ENCODE peak calls at places on chromosomes 16 and 17, in eight cellular contexts. Z is HCT116, B is prostate gland, K is thyroid gland, Q is upper lobe of left lung, M is stomach, O is IMR-90, I is A549. Y is an unnamed sample.

GRCh38 chr17:37160940-37161339 is 212.2 kb downstream of the AATF start:
- DNase-seq in Z (no peak), B (no peak), K (no peak), Q (no peak), M (no peak), O (peak; percentile 57), I (peak; percentile 37), Y (no peak)

GRCh38 chr16:1300664-1301476 is 8.6 kb upstream of the UBE2I start:
- DNase-seq in Z (no peak), B (peak; percentile 48), K (peak; percentile 71), Q (peak; percentile 96), M (peak; percentile 80), O (peak; percentile 22), I (peak; percentile 63), Y (peak; percentile 77)

GRCh38 chr17:80195671-80196529 is 24.2 kb downstream of the SGSH start:
- DNase-seq in Z (no peak), B (no peak), K (no peak), Q (peak; percentile 76), M (no peak), O (no peak), I (no peak), Y (peak; percentile 27)

GRCh38 chr16:50259334-50260205 is 6.8 kb upstream of the ADCY7 start:
- DNase-seq in Z (no peak), B (no peak), K (peak; percentile 20), Q (peak; percentile 54), M (peak; percentile 26), O (no peak), I (no peak), Y (no peak)

GRCh38 chr17:30939059-30939689 is 17.4 kb downstream of the ADAP2 start:
- DNase-seq in Z (no peak), B (no peak), K (no peak), Q (no peak), M (no peak), O (no peak), I (no peak), Y (no peak)

GRCh38 chr17:14214271-14214670 is 22.4 kb downstream of the CDRT15 start:
- DNase-seq in Z (no peak), B (no peak), K (no peak), Q (no peak), M (no peak), O (peak; percentile 24), I (no peak), Y (no peak)

GRCh38 chr17:79922161-79922569 is 82.9 kb upstream of the CBX4 start:
- DNase-seq in Z (no peak), B (no peak), K (no peak), Q (peak; percentile 71), M (no peak), O (no peak), I (no peak), Y (no peak)

GRCh38 chr17:9274119-9274445 is 252.8 kb downstream of the NTN1 start:
- DNase-seq in Z (no peak), B (no peak), K (no peak), Q (no peak), M (no peak), O (no peak), I (no peak), Y (no peak)

GRCh38 chr17:29838961-29839360 is 91.1 kb downstream of the SSH2 start:
- DNase-seq in Z (no peak), B (no peak), K (no peak), Q (no peak), M (no peak), O (peak; percentile 44), I (peak; percentile 16), Y (no peak)

GRCh38 chr17:177155-177554 is 4.3 kb downstream of the DOC2B start:
- DNase-seq in Z (no peak), B (no peak), K (no peak), Q (no peak), M (no peak), O (no peak), I (no peak), Y (no peak)

GRCh38 chr16:50213939-50214519 is 52.3 kb upstream of the ADCY7 start:
- DNase-seq in Z (peak; percentile 36), B (no peak), K (no peak), Q (no peak), M (no peak), O (peak; percentile 62), I (peak; percentile 56), Y (no peak)

GRCh38 chr16:87713469-87714229 is 52.1 kb downstream of the KLHDC4 start:
- DNase-seq in Z (no peak), B (no peak), K (no peak), Q (no peak), M (no peak), O (no peak), I (no peak), Y (no peak)

GRCh38 chr17:57356153-57356721 is 99.9 kb downstream of the MSI2 start:
- DNase-seq in Z (no peak), B (no peak), K (no peak), Q (no peak), M (peak; percentile 1), O (no peak), I (no peak), Y (no peak)

GRCh38 chr16:81526935-81527334 is 82.3 kb downstream of the CMIP start:
- DNase-seq in Z (no peak), B (peak; percentile 83), K (no peak), Q (peak; percentile 76), M (no peak), O (peak; percentile 27), I (peak; percentile 53), Y (no peak)

GRCh38 chr17:55814377-55814776 is 63.5 kb downstream of the PCTP start:
- DNase-seq in Z (no peak), B (no peak), K (peak; percentile 81), Q (peak; percentile 15), M (no peak), O (no peak), I (peak; percentile 20), Y (peak; percentile 42)

GRCh38 chr16:89046491-89046890 is 47.2 kb upstream of the ACSF3 start:
- DNase-seq in Z (no peak), B (no peak), K (no peak), Q (no peak), M (no peak), O (no peak), I (no peak), Y (no peak)

GRCh38 chr17:82687871-82688270 is 10.6 kb downstream of the RAB40B start:
- DNase-seq in Z (no peak), B (no peak), K (no peak), Q (no peak), M (no peak), O (no peak), I (no peak), Y (no peak)

GRCh38 chr16:86044241-86044671 is 145.3 kb downstream of the IRF8 start:
- DNase-seq in Z (peak; percentile 57), B (no peak), K (no peak), Q (peak; percentile 38), M (peak; percentile 31), O (peak; percentile 64), I (peak; percentile 57), Y (peak; percentile 64)

GRCh38 chr17:69325518-69326301 is 1.2 kb downstream of the ABCA5 start:
- DNase-seq in Z (no peak), B (no peak), K (no peak), Q (no peak), M (no peak), O (no peak), I (no peak), Y (no peak)

GRCh38 chr16:20383106-20384029 is 21.2 kb downstream of the PDILT start:
- DNase-seq in Z (peak; percentile 71), B (peak; percentile 61), K (peak; percentile 60), Q (no peak), M (peak; percentile 55), O (peak; percentile 54), I (peak; percentile 74), Y (peak; percentile 55)

GRCh38 chr17:3744032-3744431 is 20.3 kb downstream of the HASPIN start:
- DNase-seq in Z (no peak), B (no peak), K (no peak), Q (no peak), M (no peak), O (peak; percentile 62), I (peak; percentile 52), Y (no peak)

GRCh38 chr16:87344931-87345631 is 27.9 kb upstream of the C16orf95 start:
- DNase-seq in Z (no peak), B (no peak), K (peak; percentile 76), Q (peak; percentile 63), M (peak; percentile 34), O (no peak), I (no peak), Y (no peak)

GRCh38 chr17:75020331-75021110 is 8.1 kb downstream of the MRPL58 start:
- DNase-seq in Z (no peak), B (peak; percentile 54), K (no peak), Q (no peak), M (no peak), O (no peak), I (no peak), Y (no peak)

GRCh38 chr16:53703590-53704444 is at the start of the genes FTO and RPGRIP1L:
- DNase-seq in Z (peak; percentile 98), B (peak; percentile 100), K (peak; percentile 99), Q (peak; percentile 95), M (peak; percentile 99), O (peak; percentile 99), I (peak; percentile 99), Y (peak; percentile 74)
- TF ChIP-seq POLR2A in Z (no peak), B (peak; percentile 9), K (no peak), Q (no peak), M (no peak), O (no peak), I (peak; percentile 52), Y (peak; percentile 34)

GRCh38 chr17:78356163-78356713 is 3.6 kb downstream of the SOCS3 start:
- DNase-seq in Z (no peak), B (no peak), K (no peak), Q (no peak), M (peak; percentile 54), O (peak; percentile 98), I (peak; percentile 87), Y (peak; percentile 80)
- TF ChIP-seq POLR2A in Z (no peak), B (no peak), K (no peak), Q (peak; percentile 47), M (no peak), O (peak; percentile 90), I (no peak), Y (no peak)

GRCh38 chr16:2513405-2514332 is at the start of gene ATP6V0C:
- DNase-seq in Z (peak; percentile 77), B (peak; percentile 92), K (peak; percentile 96), Q (peak; percentile 99), M (peak; percentile 97), O (peak; percentile 79), I (peak; percentile 86), Y (peak; percentile 90)
- TF ChIP-seq POLR2A in Z (peak; percentile 53), B (peak; percentile 88), K (peak; percentile 40), Q (peak; percentile 95), M (no peak), O (peak; percentile 94), I (peak; percentile 90), Y (peak; percentile 88)

GRCh38 chr17:5584971-5585794 is 874 bp upstream of the NLRP1 start:
- DNase-seq in Z (no peak), B (no peak), K (no peak), Q (no peak), M (no peak), O (peak; percentile 89), I (no peak), Y (peak; percentile 70)

GRCh38 chr17:5585814-5586558 is 1.7 kb upstream of the NLRP1 start:
- DNase-seq in Z (no peak), B (no peak), K (peak; percentile 19), Q (no peak), M (no peak), O (peak; percentile 31), I (no peak), Y (no peak)

GRCh38 chr17:5583426-5584382 is 605 bp downstream of the NLRP1 start:
- DNase-seq in Z (no peak), B (no peak), K (peak; percentile 75), Q (peak; percentile 65), M (no peak), O (peak; percentile 15), I (no peak), Y (no peak)

GRCh38 chr17:5582177-5582885 is 2.0 kb downstream of the NLRP1 start:
- DNase-seq in Z (no peak), B (no peak), K (no peak), Q (no peak), M (no peak), O (no peak), I (no peak), Y (no peak)

GRCh38 chr17:5584383-5584951 is at the start of gene NLRP1:
- DNase-seq in Z (peak; percentile 71), B (peak; percentile 46), K (peak; percentile 88), Q (peak; percentile 69), M (peak; percentile 76), O (peak; percentile 92), I (peak; percentile 31), Y (peak; percentile 84)
- TF ChIP-seq POLR2A in Z (peak; percentile 21), B (peak; percentile 54), K (no peak), Q (peak; percentile 72), M (no peak), O (peak; percentile 75), I (no peak), Y (peak; percentile 30)